ENCODE peak calls at places on chromosomes 4 and X, in four cellular contexts. J is GM12878, R is HepG2, L is GM12891. B is an unnamed sample.
A peak's percentile ranks its signal among the peaks of the same experiment; 100 is the strongest.

GRCh38 chrX:40091691-40092421 is 5.9 kb downstream of the BCOR start:
- DNase-seq in J (no peak), R (no peak), L (no peak), B (no peak)

GRCh38 chrX:1316527-1316926 is 20.1 kb upstream of the IL3RA start:
- DNase-seq in J (no peak), R (no peak), L (no peak), B (no peak)

GRCh38 chrX:140509468-140510305 is 4.8 kb upstream of the SOX3 start:
- DNase-seq in J (no peak), R (no peak), L (no peak), B (no peak)

GRCh38 chr4:64417974-64418373 is 8.7 kb upstream of the TECRL start:
- DNase-seq in J (no peak), R (no peak), L (no peak), B (no peak)

GRCh38 chr4:86944964-86945781 is 10.4 kb downstream of the AFF1 start:
- DNase-seq in J (no peak), R (no peak), L (no peak), B (no peak)

GRCh38 chrX:151902813-151903591 is 9.7 kb upstream of the MAGEA4 start:
- DNase-seq in J (no peak), R (peak; percentile 2), L (no peak), B (no peak)

GRCh38 chrX:82765806-82766205 is 742.3 kb upstream of the POU3F4 start:
- DNase-seq in J (no peak), R (no peak), L (no peak), B (no peak)

GRCh38 chr4:151604238-151604637 is 156.6 kb downstream of the GATB start:
- DNase-seq in J (no peak), R (no peak), L (no peak), B (no peak)

GRCh38 chr4:93646225-93646930 is 182.2 kb upstream of the ATOH1 start:
- DNase-seq in J (no peak), R (no peak), L (no peak), B (no peak)

GRCh38 chr4:78749972-78750727 is 26.0 kb upstream of the BMP2K start:
- DNase-seq in J (peak; percentile 97), R (no peak), L (no peak), B (no peak)

GRCh38 chrX:102832661-102833060 is 104.4 kb upstream of the RAB40AL start:
- DNase-seq in J (no peak), R (no peak), L (no peak), B (no peak)

GRCh38 chrX:149248073-149248625 is 257.0 kb downstream of the IDS start:
- DNase-seq in J (no peak), R (no peak), L (no peak), B (no peak)

GRCh38 chr4:140688711-140689598 is 67.2 kb downstream of the TBC1D9 start:
- DNase-seq in J (no peak), R (no peak), L (no peak), B (no peak)

GRCh38 chrX:72735561-72735960 is 21.5 kb upstream of the PHKA1 start:
- DNase-seq in J (no peak), R (no peak), L (no peak), B (no peak)

GRCh38 chrX:8447367-8447766 is 17.3 kb upstream of the VCX3B start:
- DNase-seq in J (no peak), R (no peak), L (no peak), B (no peak)

GRCh38 chrX:155148724-155149537 is 67.3 kb upstream of the VBP1 start:
- DNase-seq in J (no peak), R (peak; percentile 15), L (no peak), B (no peak)

GRCh38 chr4:18020671-18021469 is 685 bp downstream of the LCORL start:
- DNase-seq in J (peak; percentile 32), R (peak; percentile 73), L (peak; percentile 31), B (peak; percentile 33)

GRCh38 chrX:63686878-63687714 is 97.9 kb downstream of the ARHGEF9 start:
- DNase-seq in J (peak; percentile 20), R (peak; percentile 23), L (no peak), B (peak; percentile 1)

GRCh38 chr4:162847945-162848549 is 318.6 kb downstream of the NAF1 start:
- DNase-seq in J (no peak), R (no peak), L (no peak), B (no peak)

GRCh38 chr4:86972997-86973396 is 38.2 kb downstream of the AFF1 start:
- DNase-seq in J (no peak), R (peak; percentile 72), L (no peak), B (no peak)

GRCh38 chr4:149735796-149736195 is 79.8 kb downstream of the IQCM start:
- DNase-seq in J (no peak), R (no peak), L (no peak), B (no peak)

GRCh38 chr4:42083816-42084215 is 68.6 kb downstream of the BEND4 start:
- DNase-seq in J (no peak), R (no peak), L (no peak), B (no peak)

GRCh38 chr4:177505171-177505615 is 63.0 kb upstream of the AGA start:
- DNase-seq in J (no peak), R (no peak), L (no peak), B (no peak)

GRCh38 chr4:24979554-24979953 is 51.2 kb downstream of the LGI2 start:
- DNase-seq in J (no peak), R (no peak), L (no peak), B (no peak)

GRCh38 chrX:150729956-150730355 is 36.8 kb downstream of the MTMR1 start:
- DNase-seq in J (no peak), R (no peak), L (no peak), B (no peak)

GRCh38 chrX:12446342-12447075 is 308.2 kb downstream of the FRMPD4 start:
- DNase-seq in J (no peak), R (no peak), L (no peak), B (no peak)

GRCh38 chrX:50812995-50813842 is 775 bp downstream of the SHROOM4 start:
- DNase-seq in J (no peak), R (no peak), L (no peak), B (no peak)

GRCh38 chrX:22758807-22759481 is 240.8 kb upstream of the DDX53 start:
- DNase-seq in J (no peak), R (no peak), L (no peak), B (no peak)

GRCh38 chr4:100087743-100088142 is 102.5 kb downstream of the DDIT4L start:
- DNase-seq in J (no peak), R (no peak), L (no peak), B (no peak)

GRCh38 chr4:10461091-10461849 is 4.0 kb upstream of the ZNF518B start:
- DNase-seq in J (peak; percentile 31), R (no peak), L (peak; percentile 86), B (peak; percentile 81)
- TF ChIP-seq TAF1 in J (no peak), R (no peak), L (no peak), B (no peak)

DNA sequence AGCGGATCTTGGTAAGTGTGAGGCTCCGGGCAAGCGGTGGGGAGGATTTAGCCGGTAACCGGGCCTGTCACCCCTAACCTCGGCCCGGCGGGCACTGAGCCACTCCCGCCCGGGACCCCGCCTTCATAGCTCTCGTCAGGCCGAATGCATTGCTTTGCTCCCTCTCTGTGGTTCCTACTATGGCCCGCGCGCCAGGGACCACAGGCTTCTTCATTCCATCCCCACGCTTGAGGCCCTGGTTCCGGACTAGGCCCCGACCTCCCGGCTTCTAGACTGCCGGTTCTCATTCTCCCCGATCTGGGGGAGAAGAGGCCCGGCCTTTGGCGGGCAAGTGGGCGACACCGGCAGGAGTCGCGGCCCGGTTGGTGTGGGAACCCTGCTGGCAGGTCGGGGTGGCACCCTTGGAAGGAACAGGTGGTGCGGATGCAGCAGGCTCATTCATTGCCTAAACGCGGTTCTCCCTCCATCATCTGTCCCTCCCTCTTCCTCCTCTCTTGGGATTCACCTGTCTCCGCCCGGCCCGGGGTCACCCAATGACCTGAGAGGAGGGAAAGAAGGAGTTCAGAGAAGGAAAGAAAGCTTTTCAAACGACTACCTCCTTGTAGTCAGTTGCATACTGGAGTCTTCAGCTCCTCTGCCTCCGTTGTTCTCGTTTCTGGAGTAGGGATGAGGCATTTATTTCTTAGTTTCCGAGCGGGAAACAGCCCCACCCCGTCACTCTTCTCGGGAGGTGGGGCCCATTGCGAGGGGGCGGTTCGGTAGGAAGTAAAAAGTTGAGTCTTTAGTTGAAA is at the start of gene NDUFC1:
- DNase-seq in J (peak; percentile 41), R (peak; percentile 52), L (peak; percentile 39), B (peak; percentile 36)
- TF ChIP-seq POLR2A in J (no peak), R (peak; percentile 50), L (no peak), B (no peak)

GRCh38 chrX:9495496-9495895 is 30.6 kb downstream of the TBL1X start:
- DNase-seq in J (no peak), R (no peak), L (no peak), B (no peak)

GRCh38 chrX:9492901-9493300 is 28.0 kb downstream of the TBL1X start:
- DNase-seq in J (no peak), R (no peak), L (no peak), B (no peak)

GRCh38 chrX:9493936-9494335 is 29.1 kb downstream of the TBL1X start:
- DNase-seq in J (no peak), R (no peak), L (no peak), B (no peak)

GRCh38 chrX:9498236-9498635 is 33.4 kb downstream of the TBL1X start:
- DNase-seq in J (no peak), R (no peak), L (no peak), B (no peak)

DNA sequence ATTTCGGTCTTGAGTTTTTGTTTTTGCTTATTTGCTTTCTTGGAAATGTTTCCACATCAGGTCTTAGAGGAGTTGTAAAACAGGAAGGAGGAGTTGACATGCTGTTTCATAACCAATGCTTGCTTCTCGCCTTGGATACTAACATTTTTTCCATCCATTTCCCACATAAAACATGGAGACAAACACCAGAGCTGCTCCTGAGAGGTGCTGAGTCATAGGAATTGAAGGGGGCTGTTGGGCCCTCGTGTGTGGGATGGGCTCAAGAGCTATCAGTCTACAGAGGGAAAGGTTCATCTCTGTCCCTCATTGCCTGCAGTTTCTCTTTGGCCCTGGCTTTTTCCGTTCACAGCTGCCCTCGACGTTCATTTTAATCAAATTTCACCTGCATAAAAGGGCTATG is 29.9 kb downstream of the TBL1X start:
- DNase-seq in J (no peak), R (no peak), L (no peak), B (no peak)
- TF ChIP-seq POLR2AphosphoS5 in J (no peak), R (no peak), L (no peak), B (no peak)

GRCh38 chr4:82787342-82787741 is 11.3 kb downstream of the SCD5 start:
- DNase-seq in J (no peak), R (no peak), L (no peak), B (no peak)
- TF ChIP-seq TAF1 in J (no peak), R (no peak), L (no peak), B (no peak)

DNA sequence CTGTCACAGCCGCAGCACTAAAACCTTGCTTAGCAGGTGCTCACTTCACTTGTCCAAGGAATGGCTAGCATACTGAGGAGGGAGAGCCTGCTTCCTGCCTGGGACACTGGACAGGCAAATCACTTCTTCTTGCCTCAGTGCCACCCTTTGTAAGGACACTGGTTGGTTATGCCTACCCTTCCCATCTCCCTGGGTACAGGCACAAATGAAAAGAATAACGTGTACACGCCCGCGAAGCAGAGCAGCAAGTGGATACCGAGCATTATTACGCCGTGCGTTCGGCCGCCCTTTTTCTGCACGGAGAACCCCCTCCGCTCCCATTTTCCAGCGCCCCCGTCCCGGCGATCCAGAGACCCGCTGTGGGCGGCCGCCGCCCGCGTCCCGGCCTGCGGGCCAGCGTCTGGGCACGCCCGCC is 338 bp upstream of the KLHL2 start:
- DNase-seq in J (no peak), R (no peak), L (peak; percentile 10), B (peak; percentile 20)
- TF ChIP-seq POLR2A in J (no peak), R (no peak), L (no peak), B (no peak)

GRCh38 chr4:185120631-185120946 is 22.5 kb upstream of the SLC25A4 start:
- DNase-seq in J (no peak), R (no peak), L (no peak), B (no peak)
- TF ChIP-seq POLR2AphosphoS5 in J (no peak), R (no peak), L (no peak), B (no peak)